ENCODE peak calls at places on chromosomes 6 and 20, in nine cellular contexts. One of them, this sample, is unnamed.

GRCh38 chr20:40467703-40468411 is 221.2 kb downstream of the MAFB start:
- DNase-seq in OCI-LY7: no peak
- DNase-seq in SK-N-SH: no peak
- DNase-seq in neuronal stem cell: no peak
- DNase-seq in fibroblast of lung: no peak
- DNase-seq in PC-3: no peak
- DNase-seq in K562: no peak
- DNase-seq in mammary epithelial cell: no peak
- DNase-seq in neural progenitor cell: no peak
- DNase-seq in this sample: no peak

GRCh38 chr20:32019563-32020463 is 9.6 kb downstream of the CCM2L start:
- DNase-seq in OCI-LY7: no peak
- DNase-seq in SK-N-SH: no peak
- DNase-seq in neuronal stem cell: no peak
- DNase-seq in fibroblast of lung: no peak
- DNase-seq in PC-3: no peak
- DNase-seq in K562: no peak
- DNase-seq in mammary epithelial cell: no peak
- DNase-seq in neural progenitor cell: no peak
- DNase-seq in this sample: no peak

GRCh38 chr6:156741287-156742073 is 35.7 kb upstream of the ARID1B start:
- DNase-seq in OCI-LY7: no peak
- DNase-seq in SK-N-SH: no peak
- DNase-seq in neuronal stem cell: no peak
- DNase-seq in fibroblast of lung: no peak
- DNase-seq in PC-3: no peak
- DNase-seq in K562: no peak
- DNase-seq in mammary epithelial cell: no peak
- DNase-seq in neural progenitor cell: no peak
- DNase-seq in this sample: peak; percentile 78

GRCh38 chr6:55474386-55474785 is 104.6 kb downstream of the HMGCLL1 start:
- DNase-seq in OCI-LY7: no peak
- DNase-seq in SK-N-SH: no peak
- DNase-seq in neuronal stem cell: no peak
- DNase-seq in fibroblast of lung: no peak
- DNase-seq in PC-3: peak; percentile 50
- DNase-seq in K562: no peak
- DNase-seq in mammary epithelial cell: peak; percentile 3
- DNase-seq in neural progenitor cell: no peak
- DNase-seq in this sample: no peak

GRCh38 chr6:157879034-157879872 is 56.2 kb downstream of the SNX9 start:
- DNase-seq in OCI-LY7: no peak
- DNase-seq in SK-N-SH: no peak
- DNase-seq in neuronal stem cell: no peak
- DNase-seq in fibroblast of lung: no peak
- DNase-seq in PC-3: no peak
- DNase-seq in K562: no peak
- DNase-seq in mammary epithelial cell: no peak
- DNase-seq in neural progenitor cell: peak; percentile 62
- DNase-seq in this sample: no peak

GRCh38 chr6:15247214-15247749 is 1.4 kb downstream of the JARID2 start:
- DNase-seq in OCI-LY7: no peak
- DNase-seq in SK-N-SH: no peak
- DNase-seq in neuronal stem cell: no peak
- DNase-seq in fibroblast of lung: peak; percentile 22
- DNase-seq in PC-3: no peak
- DNase-seq in K562: no peak
- DNase-seq in mammary epithelial cell: no peak
- DNase-seq in neural progenitor cell: peak; percentile 19
- DNase-seq in this sample: no peak

GRCh38 chr6:54335871-54336270 is 27.6 kb downstream of the TINAG start:
- DNase-seq in OCI-LY7: no peak
- DNase-seq in SK-N-SH: peak; percentile 0
- DNase-seq in neuronal stem cell: no peak
- DNase-seq in fibroblast of lung: peak; percentile 95
- DNase-seq in PC-3: peak; percentile 95
- DNase-seq in K562: no peak
- DNase-seq in mammary epithelial cell: peak; percentile 87
- DNase-seq in neural progenitor cell: no peak
- DNase-seq in this sample: no peak

GRCh38 chr20:34334654-34335407 is 28.2 kb upstream of the ITCH start:
- DNase-seq in OCI-LY7: no peak
- DNase-seq in SK-N-SH: no peak
- DNase-seq in neuronal stem cell: no peak
- DNase-seq in fibroblast of lung: no peak
- DNase-seq in PC-3: peak; percentile 86
- DNase-seq in K562: no peak
- DNase-seq in mammary epithelial cell: peak; percentile 66
- DNase-seq in neural progenitor cell: no peak
- DNase-seq in this sample: no peak

GRCh38 chr6:43927525-43928210 is 157.7 kb downstream of the VEGFA start:
- DNase-seq in OCI-LY7: no peak
- DNase-seq in SK-N-SH: no peak
- DNase-seq in neuronal stem cell: no peak
- DNase-seq in fibroblast of lung: no peak
- DNase-seq in PC-3: peak; percentile 56
- DNase-seq in K562: no peak
- DNase-seq in mammary epithelial cell: peak; percentile 56
- DNase-seq in neural progenitor cell: no peak
- DNase-seq in this sample: peak; percentile 43

GRCh38 chr6:11317885-11318771 is 85.7 kb upstream of the NEDD9 start:
- DNase-seq in OCI-LY7: no peak
- DNase-seq in SK-N-SH: no peak
- DNase-seq in neuronal stem cell: no peak
- DNase-seq in fibroblast of lung: peak; percentile 91
- DNase-seq in PC-3: peak; percentile 98
- DNase-seq in K562: no peak
- DNase-seq in mammary epithelial cell: peak; percentile 99
- DNase-seq in neural progenitor cell: no peak
- DNase-seq in this sample: no peak

GRCh38 chr6:44527961-44528644 is 140.6 kb downstream of the CDC5L start:
- DNase-seq in OCI-LY7: no peak
- DNase-seq in SK-N-SH: no peak
- DNase-seq in neuronal stem cell: no peak
- DNase-seq in fibroblast of lung: no peak
- DNase-seq in PC-3: no peak
- DNase-seq in K562: no peak
- DNase-seq in mammary epithelial cell: no peak
- DNase-seq in neural progenitor cell: no peak
- DNase-seq in this sample: no peak

GRCh38 chr6:116169880-116170279 is 43.9 kb upstream of the COL10A1 start:
- DNase-seq in OCI-LY7: no peak
- DNase-seq in SK-N-SH: no peak
- DNase-seq in neuronal stem cell: no peak
- DNase-seq in fibroblast of lung: no peak
- DNase-seq in PC-3: no peak
- DNase-seq in K562: no peak
- DNase-seq in mammary epithelial cell: no peak
- DNase-seq in neural progenitor cell: no peak
- DNase-seq in this sample: no peak

GRCh38 chr6:166785131-166785530 is 158.1 kb upstream of the RPS6KA2 start:
- DNase-seq in OCI-LY7: no peak
- DNase-seq in SK-N-SH: no peak
- DNase-seq in neuronal stem cell: no peak
- DNase-seq in fibroblast of lung: no peak
- DNase-seq in PC-3: no peak
- DNase-seq in K562: no peak
- DNase-seq in mammary epithelial cell: no peak
- DNase-seq in neural progenitor cell: no peak
- DNase-seq in this sample: no peak

GRCh38 chr20:40778894-40779496 is 90.0 kb upstream of the MAFB start:
- DNase-seq in OCI-LY7: peak; percentile 59
- DNase-seq in SK-N-SH: no peak
- DNase-seq in neuronal stem cell: no peak
- DNase-seq in fibroblast of lung: no peak
- DNase-seq in PC-3: no peak
- DNase-seq in K562: no peak
- DNase-seq in mammary epithelial cell: no peak
- DNase-seq in neural progenitor cell: no peak
- DNase-seq in this sample: peak; percentile 77

GRCh38 chr20:57570145-57570850 is 9.4 kb downstream of the PCK1 start:
- DNase-seq in OCI-LY7: no peak
- DNase-seq in SK-N-SH: no peak
- DNase-seq in neuronal stem cell: no peak
- DNase-seq in fibroblast of lung: no peak
- DNase-seq in PC-3: no peak
- DNase-seq in K562: no peak
- DNase-seq in mammary epithelial cell: no peak
- DNase-seq in neural progenitor cell: no peak
- DNase-seq in this sample: no peak

DNA sequence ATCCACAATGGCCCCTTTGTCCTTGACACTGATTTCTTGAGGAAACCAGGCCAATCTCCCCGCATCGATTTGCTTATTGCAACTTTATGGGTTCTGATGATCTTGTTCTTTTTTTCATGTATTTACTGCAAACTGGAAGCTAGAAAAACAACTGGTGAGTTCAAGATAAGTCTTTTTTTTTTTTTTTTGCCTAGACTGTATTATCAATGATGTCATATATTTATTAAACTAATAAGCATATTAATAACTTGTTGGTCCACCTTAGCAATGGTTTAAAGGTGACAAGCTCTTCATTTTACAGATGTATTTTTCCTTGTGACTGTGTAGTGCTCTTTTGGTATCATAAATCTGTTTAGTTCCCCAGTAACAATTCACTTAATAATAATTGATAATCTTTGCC is 79.0 kb upstream of the NOX3 start:
- DNase-seq in OCI-LY7: no peak
- DNase-seq in SK-N-SH: no peak
- DNase-seq in neuronal stem cell: no peak
- DNase-seq in fibroblast of lung: no peak
- DNase-seq in PC-3: no peak
- DNase-seq in K562: no peak
- DNase-seq in mammary epithelial cell: no peak
- DNase-seq in neural progenitor cell: no peak
- DNase-seq in this sample: no peak
- H3K27ac ChIP-seq in OCI-LY7: no peak overlapping the region
- H3K27ac ChIP-seq in SK-N-SH: no peak overlapping the region
- H3K27ac ChIP-seq in neuronal stem cell: no peak overlapping the region
- H3K27ac ChIP-seq in fibroblast of lung: no peak overlapping the region
- H3K27ac ChIP-seq in PC-3: no peak overlapping the region
- H3K27ac ChIP-seq in K562: no peak overlapping the region
- H3K27ac ChIP-seq in mammary epithelial cell: no peak overlapping the region
- H3K27ac ChIP-seq in neural progenitor cell: no peak overlapping the region
- H3K27ac ChIP-seq in this sample: no peak overlapping the region

GRCh38 chr6:1719922-1720321 is 110.2 kb downstream of the FOXC1 start:
- DNase-seq in OCI-LY7: no peak
- DNase-seq in SK-N-SH: no peak
- DNase-seq in neuronal stem cell: no peak
- DNase-seq in fibroblast of lung: no peak
- DNase-seq in PC-3: no peak
- DNase-seq in K562: no peak
- DNase-seq in mammary epithelial cell: no peak
- DNase-seq in neural progenitor cell: no peak
- DNase-seq in this sample: no peak
- H2AFZ ChIP-seq in OCI-LY7: no peak overlapping the region
- H2AFZ ChIP-seq in SK-N-SH: no peak overlapping the region
- H2AFZ ChIP-seq in neuronal stem cell: no peak overlapping the region
- H2AFZ ChIP-seq in fibroblast of lung: no peak overlapping the region
- H2AFZ ChIP-seq in PC-3: no peak overlapping the region
- H2AFZ ChIP-seq in K562: no peak overlapping the region
- H2AFZ ChIP-seq in mammary epithelial cell: no peak overlapping the region
- H2AFZ ChIP-seq in neural progenitor cell: no peak overlapping the region
- H2AFZ ChIP-seq in this sample: no peak overlapping the region

GRCh38 chr6:5764401-5764955 is 242.2 kb downstream of the NRN1 start:
- DNase-seq in OCI-LY7: no peak
- DNase-seq in SK-N-SH: no peak
- DNase-seq in neuronal stem cell: no peak
- DNase-seq in fibroblast of lung: peak; percentile 54
- DNase-seq in PC-3: no peak
- DNase-seq in K562: no peak
- DNase-seq in mammary epithelial cell: no peak
- DNase-seq in neural progenitor cell: no peak
- DNase-seq in this sample: peak; percentile 56

GRCh38 chr6:5761370-5761769 is 245.4 kb downstream of the NRN1 start:
- DNase-seq in OCI-LY7: no peak
- DNase-seq in SK-N-SH: no peak
- DNase-seq in neuronal stem cell: no peak
- DNase-seq in fibroblast of lung: no peak
- DNase-seq in PC-3: no peak
- DNase-seq in K562: no peak
- DNase-seq in mammary epithelial cell: no peak
- DNase-seq in neural progenitor cell: no peak
- DNase-seq in this sample: no peak

GRCh38 chr6:5763407-5763806 is 243.3 kb downstream of the NRN1 start:
- DNase-seq in OCI-LY7: no peak
- DNase-seq in SK-N-SH: no peak
- DNase-seq in neuronal stem cell: no peak
- DNase-seq in fibroblast of lung: no peak
- DNase-seq in PC-3: peak; percentile 26
- DNase-seq in K562: no peak
- DNase-seq in mammary epithelial cell: no peak
- DNase-seq in neural progenitor cell: no peak
- DNase-seq in this sample: no peak

GRCh38 chr6:5763871-5764270 is 242.9 kb downstream of the NRN1 start:
- DNase-seq in OCI-LY7: peak; percentile 36
- DNase-seq in SK-N-SH: no peak
- DNase-seq in neuronal stem cell: no peak
- DNase-seq in fibroblast of lung: no peak
- DNase-seq in PC-3: no peak
- DNase-seq in K562: no peak
- DNase-seq in mammary epithelial cell: no peak
- DNase-seq in neural progenitor cell: no peak
- DNase-seq in this sample: peak; percentile 76

GRCh38 chr6:5762561-5762968 is 244.2 kb downstream of the NRN1 start:
- DNase-seq in OCI-LY7: no peak
- DNase-seq in SK-N-SH: no peak
- DNase-seq in neuronal stem cell: no peak
- DNase-seq in fibroblast of lung: no peak
- DNase-seq in PC-3: no peak
- DNase-seq in K562: no peak
- DNase-seq in mammary epithelial cell: no peak
- DNase-seq in neural progenitor cell: no peak
- DNase-seq in this sample: no peak
- H3K27ac ChIP-seq in OCI-LY7: no peak overlapping the region
- H3K27ac ChIP-seq in SK-N-SH: no peak overlapping the region
- H3K27ac ChIP-seq in neuronal stem cell: no peak overlapping the region
- H3K27ac ChIP-seq in fibroblast of lung: no peak overlapping the region
- H3K27ac ChIP-seq in PC-3: no peak overlapping the region
- H3K27ac ChIP-seq in K562: no peak overlapping the region
- H3K27ac ChIP-seq in mammary epithelial cell: no peak overlapping the region
- H3K27ac ChIP-seq in neural progenitor cell: no peak overlapping the region
- H3K27ac ChIP-seq in this sample: no peak overlapping the region

DNA sequence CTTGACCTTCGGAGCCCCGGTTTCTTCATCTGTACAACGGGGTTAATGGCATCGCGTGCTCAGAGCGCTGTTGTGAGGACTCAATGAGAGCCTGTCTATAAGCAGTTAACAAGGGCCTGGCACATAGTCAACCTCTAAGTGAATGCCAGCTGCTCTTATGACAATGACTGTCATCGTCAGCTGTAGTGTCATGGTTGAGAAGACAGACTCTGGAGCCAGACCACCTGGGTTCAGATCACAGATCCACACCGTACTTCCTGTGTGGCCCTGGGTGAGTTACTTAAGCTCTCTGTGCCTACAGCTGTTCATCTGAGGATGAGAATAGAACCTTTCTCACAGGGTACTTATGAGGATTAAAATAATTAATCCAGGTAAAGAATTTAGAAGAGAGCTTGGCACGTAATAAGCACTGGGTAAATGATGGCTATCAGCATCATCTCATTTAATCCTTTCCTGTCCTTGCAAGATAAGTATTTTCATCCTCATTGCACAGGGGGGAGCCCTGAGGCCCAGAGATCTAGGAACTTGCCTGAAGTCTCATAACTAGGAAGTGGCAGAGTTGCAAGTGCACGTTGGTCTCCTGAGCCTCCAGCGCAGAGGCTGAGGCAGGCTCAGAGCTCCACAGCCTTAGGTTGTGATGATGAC is 105.3 kb downstream of the EYA2 start:
- DNase-seq in OCI-LY7: peak; percentile 90
- DNase-seq in SK-N-SH: no peak
- DNase-seq in neuronal stem cell: no peak
- DNase-seq in fibroblast of lung: no peak
- DNase-seq in PC-3: no peak
- DNase-seq in K562: no peak
- DNase-seq in mammary epithelial cell: no peak
- DNase-seq in neural progenitor cell: no peak
- DNase-seq in this sample: peak; percentile 86
- H2AFZ ChIP-seq in OCI-LY7: peak overlapping the region; percentile 57
- H2AFZ ChIP-seq in SK-N-SH: no peak overlapping the region
- H2AFZ ChIP-seq in neuronal stem cell: no peak overlapping the region
- H2AFZ ChIP-seq in fibroblast of lung: no peak overlapping the region
- H2AFZ ChIP-seq in PC-3: no peak overlapping the region
- H2AFZ ChIP-seq in K562: no peak overlapping the region
- H2AFZ ChIP-seq in mammary epithelial cell: no peak overlapping the region
- H2AFZ ChIP-seq in neural progenitor cell: no peak overlapping the region
- H2AFZ ChIP-seq in this sample: no peak overlapping the region